ENCODE peak calls at places on chromosome 2, in five cellular contexts. One of them, this sample, is unnamed.

GRCh38 chr2:127455566-127456493 is 37.6 kb downstream of the PROC start:
- DNase-seq in GM04504: no peak
- DNase-seq in KBM-7: no peak
- DNase-seq in Ammon's horn: no peak
- DNase-seq in endothelial cell: no peak
- DNase-seq in this sample: no peak

GRCh38 chr2:99201959-99202678 is 21.1 kb downstream of the MRPL30 start:
- DNase-seq in KBM-7: no peak
- DNase-seq in GM04504: no peak
- DNase-seq in endothelial cell: no peak
- DNase-seq in Ammon's horn: no peak
- DNase-seq in this sample: no peak

GRCh38 chr2:18117592-18117991 is 239.1 kb downstream of the KCNS3 start:
- DNase-seq in endothelial cell: peak
- DNase-seq in Ammon's horn: no peak
- DNase-seq in KBM-7: peak
- DNase-seq in GM04504: no peak
- DNase-seq in this sample: peak

GRCh38 chr2:74876081-74876886 is 42.4 kb downstream of the HK2 start:
- DNase-seq in endothelial cell: peak
- DNase-seq in Ammon's horn: peak
- DNase-seq in KBM-7: peak
- DNase-seq in GM04504: no peak
- DNase-seq in this sample: peak

GRCh38 chr2:138534791-138535190 is 33.2 kb downstream of the SPOPL start:
- DNase-seq in KBM-7: no peak
- DNase-seq in GM04504: no peak
- DNase-seq in endothelial cell: no peak
- DNase-seq in Ammon's horn: no peak
- DNase-seq in this sample: no peak

GRCh38 chr2:202122975-202123765 is 50.1 kb downstream of the KIAA2012 start:
- DNase-seq in KBM-7: peak
- DNase-seq in GM04504: no peak
- DNase-seq in Ammon's horn: peak
- DNase-seq in endothelial cell: no peak
- DNase-seq in this sample: no peak

GRCh38 chr2:68134120-68134519 is 23.6 kb upstream of the PNO1 start:
- DNase-seq in Ammon's horn: no peak
- DNase-seq in KBM-7: no peak
- DNase-seq in GM04504: no peak
- DNase-seq in endothelial cell: no peak
- DNase-seq in this sample: no peak

GRCh38 chr2:140256080-140256479 is 1475.9 kb upstream of the NXPH2 start:
- DNase-seq in GM04504: no peak
- DNase-seq in KBM-7: no peak
- DNase-seq in endothelial cell: no peak
- DNase-seq in Ammon's horn: no peak
- DNase-seq in this sample: peak

GRCh38 chr2:130390460-130391057 is 34.7 kb downstream of the PTPN18 start:
- DNase-seq in Ammon's horn: peak
- DNase-seq in endothelial cell: no peak
- DNase-seq in GM04504: no peak
- DNase-seq in KBM-7: peak
- DNase-seq in this sample: no peak

GRCh38 chr2:25362564-25363145 is 20.9 kb upstream of the DNMT3A start:
- DNase-seq in GM04504: no peak
- DNase-seq in KBM-7: peak
- DNase-seq in endothelial cell: no peak
- DNase-seq in Ammon's horn: peak
- DNase-seq in this sample: no peak

GRCh38 chr2:197786010-197786877 is 1.1 kb upstream of the BOLL start:
- DNase-seq in GM04504: no peak
- DNase-seq in Ammon's horn: no peak
- DNase-seq in endothelial cell: peak
- DNase-seq in KBM-7: no peak
- DNase-seq in this sample: no peak

GRCh38 chr2:120751553-120751952 is 15.9 kb downstream of the GLI2 start:
- DNase-seq in KBM-7: no peak
- DNase-seq in Ammon's horn: no peak
- DNase-seq in GM04504: no peak
- DNase-seq in endothelial cell: no peak
- DNase-seq in this sample: no peak

GRCh38 chr2:36708119-36708741 is 11.7 kb downstream of the VIT start:
- DNase-seq in endothelial cell: no peak
- DNase-seq in KBM-7: no peak
- DNase-seq in Ammon's horn: no peak
- DNase-seq in GM04504: peak
- DNase-seq in this sample: peak

GRCh38 chr2:142545036-142545435 is 332.4 kb upstream of the KYNU start:
- DNase-seq in endothelial cell: no peak
- DNase-seq in GM04504: no peak
- DNase-seq in Ammon's horn: no peak
- DNase-seq in KBM-7: no peak
- DNase-seq in this sample: no peak

GRCh38 chr2:113212245-113213060 is 38.7 kb downstream of the PSD4 start:
- DNase-seq in GM04504: no peak
- DNase-seq in endothelial cell: no peak
- DNase-seq in Ammon's horn: no peak
- DNase-seq in KBM-7: no peak
- DNase-seq in this sample: no peak

This sample was measured in HT1080.